ENCODE peak calls at places on chromosomes 3 and 15, in five cellular contexts. L is HFF-Myc, N is tibial nerve, D is heart right ventricle, U is AG04450. M is an unnamed sample.

GRCh38 chr3:41018841-41019240 is 180.5 kb upstream of the CTNNB1 start:
- DNase-seq in L (no peak), D (no peak), U (no peak), N (no peak), M (no peak)

GRCh38 chr3:39550343-39550742 is 82.9 kb downstream of the MOBP start:
- DNase-seq in U (no peak), L (no peak), N (no peak), D (no peak), M (no peak)

GRCh38 chr3:187944391-187945179 is 199.3 kb upstream of the BCL6 start:
- DNase-seq in N (no peak), D (no peak), L (no peak), U (no peak), M (no peak)

GRCh38 chr3:118713502-118714207 is 321.0 kb downstream of the IGSF11 start:
- DNase-seq in U (no peak), L (no peak), D (no peak), N (no peak), M (no peak)

GRCh38 chr3:46907960-46908293 is 30.4 kb downstream of the PTH1R start:
- DNase-seq in N (no peak), D (no peak), U (no peak), L (no peak), M (no peak)

GRCh38 chr3:28949580-28949979 is 331.3 kb upstream of the RBMS3 start:
- DNase-seq in D (no peak), N (no peak), L (no peak), U (no peak), M (no peak)

GRCh38 chr15:90083954-90084607 is 18.2 kb downstream of the IDH2 start:
- DNase-seq in L (no peak), N (no peak), U (no peak), D (no peak), M (no peak)

GRCh38 chr15:78192826-78193594 is 41.4 kb downstream of the ACSBG1 start:
- DNase-seq in N (no peak), L (no peak), D (no peak), U (no peak), M (no peak)

GRCh38 chr3:74067296-74067695 is 442.6 kb upstream of the PDZRN3 start:
- DNase-seq in L (no peak), N (no peak), U (no peak), D (no peak), M (no peak)
- TF ChIP-seq CTCF in L (no peak), N (peak), U (peak), D (peak), M (peak)

DNA sequence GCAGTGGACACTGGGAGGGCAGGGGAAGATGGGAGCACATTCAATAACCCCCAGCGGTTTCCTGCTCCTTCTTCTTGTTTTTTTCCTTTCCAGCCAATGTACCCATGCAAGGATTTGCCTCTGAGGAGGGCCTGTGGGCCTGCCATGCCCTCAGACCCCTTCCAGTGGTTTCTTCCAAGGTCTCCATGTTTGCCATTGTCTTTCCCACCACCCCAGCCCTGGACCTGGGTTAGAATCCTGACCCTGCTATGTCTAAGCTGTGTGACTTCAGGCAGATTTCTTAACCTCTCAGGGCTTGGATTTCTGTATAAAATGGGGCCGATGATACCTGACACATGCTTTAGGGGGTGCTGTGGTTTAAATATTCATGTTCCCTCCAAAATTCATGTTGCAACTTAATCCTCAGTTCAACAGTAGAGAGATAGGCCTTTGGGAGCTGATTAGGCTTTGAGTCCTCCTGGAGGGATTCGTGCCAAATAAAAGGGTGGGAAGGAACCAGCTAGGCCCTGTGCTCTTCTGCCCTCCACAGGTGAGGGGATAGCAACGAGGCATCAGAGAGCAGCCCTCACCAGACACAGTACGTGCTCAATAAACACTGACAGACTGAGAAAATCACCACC is 46.3 kb upstream of the FLNB start:
- DNase-seq in L (no peak), D (no peak), N (no peak), U (no peak), M (no peak)
- TF ChIP-seq CTCF in L (peak), D (peak), N (peak), U (peak), M (peak)

DNA sequence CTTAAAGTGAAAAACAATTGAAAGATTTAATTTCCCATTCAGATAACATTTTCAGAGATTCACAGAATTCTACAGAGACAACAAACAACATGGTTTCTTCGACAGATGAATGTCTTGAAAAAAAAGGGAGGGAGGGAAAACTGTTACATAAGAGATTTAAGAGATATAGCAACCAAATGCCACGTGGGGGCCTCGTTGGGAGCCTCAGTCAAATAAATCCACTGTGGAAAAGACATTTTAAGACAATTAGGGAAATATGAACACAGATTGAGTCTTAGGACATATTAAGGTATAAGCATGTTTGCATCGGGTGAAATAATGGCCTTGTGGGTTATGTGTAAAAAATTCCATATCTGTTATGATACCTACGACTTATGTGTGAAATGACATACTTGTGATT is 5.0 kb upstream of the PRRT3 start:
- DNase-seq in U (no peak), N (no peak), L (no peak), D (no peak), M (no peak)
- TF ChIP-seq CTCF in U (peak), N (no peak), L (no peak), D (no peak), M (peak)

GRCh38 chr15:84940399-84940798 is 41.3 kb upstream of the PDE8A start:
- DNase-seq in L (no peak), D (no peak), N (no peak), U (no peak), M (no peak)

GRCh38 chr15:84937144-84937543 is 44.5 kb upstream of the PDE8A start:
- DNase-seq in U (no peak), L (no peak), N (no peak), D (no peak), M (no peak)

GRCh38 chr15:84938726-84939125 is 42.9 kb upstream of the PDE8A start:
- DNase-seq in U (no peak), L (no peak), D (no peak), N (no peak), M (no peak)

GRCh38 chr15:84929795-84930371 is 45.4 kb downstream of the SLC28A1 start:
- DNase-seq in D (no peak), N (no peak), L (no peak), U (no peak), M (peak)

GRCh38 chr15:84934942-84935729 is 46.5 kb upstream of the PDE8A start:
- DNase-seq in D (no peak), N (no peak), L (no peak), U (no peak), M (no peak)
- TF ChIP-seq CTCF in D (no peak), N (no peak), L (no peak), U (no peak), M (peak)

M was measured in BJ.